ENCODE peak calls at places on chromosomes 11 and 22, in seven cellular contexts. F is upper lobe of right lung, D is GM23338, B is tibial nerve, H is OCI-LY7, Z is heart left ventricle, M is pancreas. U is an unnamed sample.

GRCh38 chr11:61141601-61142028 is 19.6 kb downstream of the VPS37C start:
- DNase-seq in B (no peak), H (peak), M (peak), F (peak), Z (no peak), D (peak), U (no peak)

GRCh38 chr22:38554281-38554680 is 15.7 kb downstream of the DMC1 start:
- DNase-seq in B (no peak), M (no peak), F (no peak), D (no peak), Z (no peak), H (no peak), U (no peak)

GRCh38 chr11:121575250-121575962 is 122.6 kb upstream of the SORL1-AS1 start:
- DNase-seq in M (no peak), Z (peak), D (no peak), B (peak), F (peak), H (no peak), U (no peak)

GRCh38 chr11:101043940-101044339 is 85.7 kb downstream of the PGR start:
- DNase-seq in B (no peak), M (no peak), F (no peak), Z (no peak), D (no peak), H (no peak), U (no peak)

GRCh38 chr11:65184146-65184545 is 2.4 kb downstream of the CAPN1 start:
- DNase-seq in Z (no peak), F (no peak), D (peak), B (no peak), H (no peak), M (no peak), U (no peak)

GRCh38 chr11:60844870-60845221 is 2.9 kb downstream of the CCDC86 start:
- DNase-seq in Z (no peak), D (no peak), H (no peak), B (no peak), M (no peak), F (no peak), U (no peak)

GRCh38 chr11:61667684-61668320 is 12.4 kb upstream of the DAGLA start:
- DNase-seq in Z (no peak), D (no peak), F (no peak), B (no peak), M (no peak), H (no peak), U (no peak)

GRCh38 chr11:60756307-60757032 is at the start of gene MS4A15:
- DNase-seq in M (no peak), F (no peak), B (no peak), Z (no peak), D (peak), H (peak), U (no peak)

GRCh38 chr11:43930868-43931716 is 11.3 kb upstream of the C11orf96 start:
- DNase-seq in D (no peak), B (no peak), M (no peak), Z (no peak), H (no peak), F (no peak), U (no peak)

GRCh38 chr11:116059909-116060308 is 555.7 kb upstream of the CADM1 start:
- DNase-seq in M (no peak), B (no peak), D (peak), F (no peak), H (no peak), Z (no peak), U (no peak)

GRCh38 chr11:2700415-2701211 is 819 bp upstream of the KCNQ1OT1 start:
- DNase-seq in Z (peak), H (peak), F (peak), D (peak), B (peak), M (peak), U (no peak)

GRCh38 chr22:41762980-41763779 is 37.3 kb upstream of the CCDC134 start:
- DNase-seq in H (peak), F (no peak), Z (no peak), B (no peak), D (peak), M (peak), U (no peak)

GRCh38 chr11:36054628-36055027 is 110.8 kb downstream of the LDLRAD3 start:
- DNase-seq in M (no peak), D (no peak), F (no peak), Z (no peak), H (no peak), B (no peak), U (no peak)

GRCh38 chr22:33597274-33597985 is 322.8 kb downstream of the LARGE1 start:
- DNase-seq in D (no peak), F (no peak), H (no peak), M (no peak), Z (no peak), B (no peak), U (no peak)

GRCh38 chr11:111946499-111946898 is 9.4 kb downstream of the DIXDC1 start:
- DNase-seq in H (no peak), D (no peak), F (no peak), B (no peak), Z (no peak), M (no peak), U (no peak)

GRCh38 chr11:109037856-109038780 is 373.2 kb downstream of the DDX10 start:
- DNase-seq in D (no peak), H (no peak), Z (no peak), B (no peak), M (no peak), F (no peak), U (no peak)

GRCh38 chr11:104594228-104594958 is 303.9 kb downstream of the CASP12 start:
- DNase-seq in Z (no peak), D (no peak), M (no peak), F (no peak), B (no peak), H (no peak), U (no peak)
- TF ChIP-seq CTCF in Z (no peak), D (no peak), M (no peak), F (no peak), B (no peak), H (no peak), U (no peak)

GRCh38 chr11:78797559-78797958 is 222.9 kb upstream of the NARS2 start:
- DNase-seq in Z (no peak), F (no peak), H (no peak), D (no peak), B (no peak), M (no peak), U (no peak)
- H3K27ac ChIP-seq in Z (no peak), F (no peak), H (no peak), D (no peak), B (no peak), M (peak), U (no peak)

GRCh38 chr22:25176175-25176574 is 23.5 kb upstream of the CRYBB3 start:
- DNase-seq in H (no peak), F (peak), D (no peak), B (no peak), M (no peak), Z (no peak), U (no peak)

GRCh38 chr22:25172153-25172552 is 27.5 kb upstream of the CRYBB3 start:
- DNase-seq in Z (no peak), H (no peak), F (peak), M (no peak), D (no peak), B (no peak), U (peak)

GRCh38 chr22:25176799-25177198 is 22.9 kb upstream of the CRYBB3 start:
- DNase-seq in D (no peak), B (no peak), F (peak), H (no peak), Z (no peak), M (no peak), U (no peak)

GRCh38 chr22:25174888-25175411 is 24.7 kb upstream of the CRYBB3 start:
- DNase-seq in H (no peak), F (no peak), M (no peak), B (no peak), D (no peak), Z (no peak), U (no peak)

DNA sequence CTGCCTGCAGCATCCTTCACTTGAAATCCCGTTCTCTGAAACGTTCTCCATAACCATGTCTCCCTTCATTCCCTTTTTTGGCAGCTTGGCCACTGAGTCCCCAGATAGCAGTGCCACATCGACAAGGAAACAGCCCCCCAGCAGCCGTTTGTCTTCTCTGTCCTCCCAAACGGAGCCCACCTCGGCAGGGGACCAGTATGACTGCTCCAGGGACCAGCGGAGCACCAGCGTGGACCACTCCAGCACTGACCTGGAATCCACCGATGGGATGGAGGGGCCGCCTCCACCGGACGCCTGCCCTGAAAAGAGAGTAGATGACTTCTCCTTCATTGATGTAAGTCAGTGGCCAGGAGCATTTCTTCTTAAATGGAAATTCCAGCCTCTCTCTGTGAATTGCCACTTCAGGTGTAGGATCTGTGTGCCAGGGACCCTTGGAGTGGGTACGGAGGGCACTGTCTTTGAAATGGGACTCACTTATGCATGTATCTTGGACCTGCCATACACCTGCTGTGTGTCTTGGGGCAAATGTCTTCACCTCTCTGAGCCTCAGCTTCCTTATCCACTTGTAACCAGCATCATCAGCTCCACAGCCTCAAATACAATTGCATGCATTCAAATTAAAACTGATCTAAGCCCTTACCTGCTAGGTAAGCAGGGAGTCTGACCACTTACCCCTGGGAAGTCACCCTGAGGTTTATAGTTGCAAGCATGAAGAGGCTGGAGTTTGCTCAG is 25.3 kb upstream of the CRYBB3 start:
- DNase-seq in M (no peak), H (no peak), D (no peak), F (no peak), B (no peak), Z (no peak), U (no peak)
- TF ChIP-seq CTCF in M (no peak), H (no peak), D (no peak), F (no peak), B (no peak), Z (no peak), U (no peak)

GRCh38 chr11:17171342-17171741 is 36.4 kb downstream of the PIK3C2A start:
- DNase-seq in H (no peak), D (peak), M (no peak), F (no peak), Z (no peak), B (no peak), U (no peak)
- H3K27ac ChIP-seq in H (no peak), D (peak), M (no peak), F (peak), Z (no peak), B (peak), U (no peak)

DNA sequence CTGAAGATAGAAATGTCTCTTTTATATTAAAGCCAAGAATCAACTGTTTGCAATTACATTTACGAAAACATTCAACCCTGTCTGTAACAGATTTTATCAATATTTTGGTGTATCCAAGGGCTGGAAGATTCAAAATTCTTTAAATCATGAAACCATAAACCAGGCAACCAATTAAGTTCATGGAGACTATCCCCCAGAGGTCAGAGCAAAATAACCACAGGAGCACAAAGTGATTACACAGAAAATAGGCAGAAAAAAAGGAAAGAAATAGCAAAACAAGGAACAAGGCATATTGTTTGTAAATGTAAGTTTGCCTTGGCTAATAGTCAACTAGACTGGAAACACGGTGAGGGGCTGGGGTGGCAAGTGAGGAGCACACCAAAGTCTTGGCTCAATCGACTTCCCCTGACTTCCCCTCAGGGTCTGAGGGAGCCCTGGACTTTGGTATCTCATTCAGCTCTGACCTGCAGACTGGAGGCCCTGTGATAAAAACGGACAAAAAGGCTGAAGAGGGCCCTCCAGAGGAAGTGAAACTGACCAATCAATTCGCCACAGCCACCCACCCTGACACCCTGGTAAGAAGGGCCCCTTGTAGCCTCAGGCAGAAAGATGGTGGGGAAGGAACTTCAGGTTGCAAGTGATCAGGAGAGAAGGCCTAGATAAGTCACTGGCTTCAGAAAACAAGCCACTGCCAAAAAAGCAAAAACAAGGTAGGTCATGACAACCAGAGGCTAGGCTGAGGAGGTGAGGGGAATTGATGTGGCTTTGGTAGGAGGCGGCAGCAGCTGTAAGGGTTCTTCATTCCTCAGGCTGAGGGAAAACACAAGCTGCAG is 1.9 kb downstream of the SIK3 start:
- DNase-seq in M (no peak), B (no peak), H (peak), Z (no peak), F (no peak), D (peak), U (peak)
- TF ChIP-seq CTCF in M (no peak), B (no peak), H (peak), Z (no peak), F (no peak), D (no peak), U (no peak)

GRCh38 chr11:48001438-48002021 is 21.2 kb downstream of the PTPRJ start:
- DNase-seq in Z (no peak), M (no peak), D (no peak), B (no peak), F (no peak), H (peak), U (peak)
- H3K27ac ChIP-seq in Z (no peak), M (no peak), D (peak), B (peak), F (no peak), H (peak), U (peak)

GRCh38 chr22:31104869-31105268 is 2.5 kb downstream of the SELENOM start:
- DNase-seq in H (no peak), Z (peak), M (no peak), D (peak), B (no peak), F (no peak), U (no peak)
- TF ChIP-seq CTCF in H (no peak), Z (peak), M (no peak), D (peak), B (peak), F (no peak), U (no peak)

GRCh38 chr11:92728628-92729027 is 240.8 kb upstream of the MTNR1B start:
- DNase-seq in F (no peak), B (no peak), D (no peak), Z (no peak), H (no peak), M (no peak), U (no peak)

GRCh38 chr11:92727123-92727522 is 242.3 kb upstream of the MTNR1B start:
- DNase-seq in F (no peak), B (no peak), H (no peak), Z (no peak), M (no peak), D (no peak), U (no peak)

DNA sequence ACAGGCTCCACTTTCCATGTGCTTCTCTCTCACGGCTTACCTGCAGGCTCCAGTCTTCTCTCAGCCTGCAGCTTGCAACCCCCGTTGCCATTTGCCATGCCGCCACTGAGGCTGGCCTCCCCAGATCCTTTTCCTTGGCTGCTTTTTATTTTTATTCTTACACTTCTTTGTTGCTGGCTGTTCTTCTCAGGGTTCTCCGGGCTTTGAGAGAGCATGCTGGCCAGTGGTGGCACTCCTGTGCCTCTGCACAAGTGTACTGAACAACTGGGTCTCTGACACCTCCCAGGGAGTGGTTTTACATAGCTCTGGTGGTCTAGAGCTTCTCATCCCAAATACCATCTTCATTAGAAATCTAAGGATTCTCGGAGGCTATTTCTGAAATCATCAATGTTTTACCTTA is 241.7 kb upstream of the MTNR1B start:
- DNase-seq in B (no peak), M (no peak), F (no peak), D (no peak), Z (no peak), H (no peak), U (no peak)
- H3K27ac ChIP-seq in B (no peak), M (no peak), F (no peak), D (no peak), Z (no peak), H (no peak), U (no peak)

DNA sequence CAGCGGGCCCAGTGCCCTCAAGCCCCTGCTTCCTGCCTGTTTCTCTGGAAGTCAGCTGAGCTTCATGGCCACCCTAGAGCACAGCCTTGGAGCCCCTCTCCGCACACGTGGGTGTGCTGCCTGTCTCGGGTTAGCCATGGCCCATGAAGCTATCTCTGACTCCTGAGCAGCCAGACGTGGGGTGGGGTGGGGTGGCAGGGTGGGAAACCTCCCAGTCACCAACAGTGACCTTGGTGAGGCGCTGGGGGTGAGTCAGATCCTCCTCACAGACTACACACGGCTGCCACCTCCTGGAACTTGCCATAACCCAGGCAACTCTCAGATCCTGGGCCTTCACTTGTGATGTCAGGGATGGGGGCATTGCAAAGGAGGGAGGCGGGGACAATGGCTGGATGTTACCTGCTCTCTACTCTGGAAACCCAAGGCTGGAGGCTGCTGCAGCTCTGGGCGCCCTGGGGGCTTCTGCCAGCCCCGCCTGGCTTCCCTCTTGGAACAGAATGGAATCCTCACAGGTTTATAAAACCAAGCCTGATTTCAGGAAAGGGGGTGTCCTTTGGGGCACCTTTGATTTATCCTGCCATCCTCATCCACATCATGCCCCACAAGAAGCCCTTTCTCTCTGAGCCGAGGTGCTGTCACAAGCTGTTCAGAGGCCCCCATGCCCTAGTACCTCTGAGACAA is 88.4 kb downstream of the SNX19 start:
- DNase-seq in F (no peak), M (no peak), H (no peak), D (peak), Z (peak), B (peak), U (no peak)
- TF ChIP-seq CTCF in F (peak), M (no peak), H (no peak), D (peak), Z (peak), B (peak), U (no peak)